ENCODE peak calls at places on chromosome 18, in seven cellular contexts. B is neural crest cell, C is NCI-H82, E is choroid plexus epithelial cell, A is iPS-NIHi11, N is AG20443, H is endothelial cell. L is an unnamed sample.

GRCh38 chr18:21740724-21741510 is at the start of gene MIB1:
- DNase-seq in B (peak; percentile 99), N (peak; percentile 65), E (peak; percentile 52), C (peak; percentile 99), A (peak; percentile 76), H (peak; percentile 100), L (peak; percentile 97)

GRCh38 chr18:75219684-75220083 is 9.1 kb downstream of the TSHZ1 start:
- DNase-seq in C (no peak), E (no peak), B (no peak), N (no peak), H (no peak), A (no peak), L (no peak)

GRCh38 chr18:58337688-58338087 is 291.2 kb downstream of the ALPK2 start:
- DNase-seq in B (no peak), C (no peak), A (no peak), N (no peak), H (no peak), E (no peak), L (peak; percentile 46)

GRCh38 chr18:50401888-50402287 is 27.0 kb downstream of the SKA1 start:
- DNase-seq in B (no peak), C (peak; percentile 69), H (no peak), E (peak; percentile 53), A (peak; percentile 67), N (peak; percentile 58), L (peak; percentile 76)

GRCh38 chr18:9750606-9751304 is 42.7 kb downstream of the RAB31 start:
- DNase-seq in H (no peak), C (no peak), A (no peak), E (peak; percentile 57), B (no peak), N (no peak), L (peak; percentile 3)

GRCh38 chr18:79607361-79607930 is 72.2 kb upstream of the CTDP1 start:
- DNase-seq in N (no peak), A (no peak), H (no peak), C (no peak), B (no peak), E (no peak), L (peak; percentile 54)

GRCh38 chr18:48186084-48186798 is 222.9 kb downstream of the ZBTB7C start:
- DNase-seq in C (peak; percentile 11), A (no peak), N (no peak), E (no peak), B (peak; percentile 37), H (no peak), L (no peak)

GRCh38 chr18:79451237-79452125 is 55.8 kb downstream of the NFATC1 start:
- DNase-seq in B (no peak), A (no peak), C (no peak), E (peak; percentile 12), N (no peak), H (no peak), L (peak; percentile 89)

GRCh38 chr18:56043691-56044090 is 455.7 kb upstream of the TCF4 start:
- DNase-seq in C (no peak), H (no peak), N (no peak), A (peak; percentile 9), E (no peak), B (peak; percentile 28), L (no peak)

GRCh38 chr18:39173022-39173421 is 1607.4 kb upstream of the CELF4 start:
- DNase-seq in A (no peak), C (no peak), B (no peak), E (no peak), H (no peak), N (no peak), L (no peak)

GRCh38 chr18:61609131-61609530 is 275.9 kb downstream of the CDH20 start:
- DNase-seq in E (peak; percentile 52), A (no peak), C (no peak), B (no peak), N (peak; percentile 39), H (no peak), L (no peak)

GRCh38 chr18:23851470-23852002 is 162.3 kb downstream of the LAMA3 start:
- DNase-seq in E (no peak), C (no peak), H (no peak), A (no peak), N (no peak), B (no peak), L (no peak)

GRCh38 chr18:67776929-67777328 is 260.4 kb upstream of the DSEL start:
- DNase-seq in C (peak; percentile 14), B (no peak), E (peak; percentile 72), H (no peak), N (no peak), A (no peak), L (no peak)

GRCh38 chr18:22378672-22379282 is 38.9 kb downstream of the CTAGE1 start:
- DNase-seq in E (peak; percentile 35), C (peak; percentile 46), H (peak; percentile 38), N (peak; percentile 61), B (peak; percentile 7), A (peak; percentile 58), L (no peak)

GRCh38 chr18:902179-902718 is 2.4 kb upstream of the ADCYAP1 start:
- DNase-seq in A (peak; percentile 26), B (no peak), C (peak; percentile 60), N (peak; percentile 18), E (peak; percentile 34), H (no peak), L (no peak)

GRCh38 chr18:74990563-74991081 is 218.3 kb downstream of the PTGR3 start:
- DNase-seq in H (no peak), A (no peak), E (peak; percentile 66), N (no peak), C (no peak), B (no peak), L (no peak)

GRCh38 chr18:32902566-32903330 is 129.9 kb upstream of the KLHL14 start:
- DNase-seq in E (no peak), N (no peak), A (no peak), H (no peak), B (no peak), C (no peak), L (no peak)

GRCh38 chr18:24964213-24964612 is 387.8 kb downstream of the ZNF521 start:
- DNase-seq in E (no peak), A (peak; percentile 17), C (peak; percentile 14), N (no peak), H (no peak), B (no peak), L (no peak)

GRCh38 chr18:25321869-25322268 is 30.1 kb downstream of the ZNF521 start:
- DNase-seq in H (no peak), E (no peak), A (no peak), C (no peak), N (no peak), B (no peak), L (no peak)

GRCh38 chr18:23662309-23663263 is at the start of gene ANKRD29:
- DNase-seq in A (peak; percentile 89), N (peak; percentile 85), C (peak; percentile 22), H (peak; percentile 29), B (peak; percentile 23), E (no peak), L (peak; percentile 92)